ENCODE peak calls at places on chromosomes 12 and 14, in eight cellular contexts. One of them, this sample, is unnamed. For H3K9me3, the result is how much of the 10 kb centered on the place peaks cover.

GRCh38 chr14:98070521-98070920 is 1201.5 kb downstream of the BCL11B start:
- DNase-seq in cardiac muscle cell: no peak
- DNase-seq in Caco-2: no peak
- DNase-seq in transverse colon: no peak
- DNase-seq in upper lobe of right lung: no peak
- DNase-seq in heart left ventricle: no peak
- DNase-seq in psoas muscle: no peak
- DNase-seq in OCI-LY7: no peak
- DNase-seq in this sample: no peak

GRCh38 chr12:56116267-56117081 is at the start of gene RPL41:
- DNase-seq in upper lobe of right lung: peak
- DNase-seq in OCI-LY7: peak
- DNase-seq in heart left ventricle: peak
- DNase-seq in transverse colon: peak
- DNase-seq in Caco-2: peak
- DNase-seq in psoas muscle: peak
- DNase-seq in cardiac muscle cell: peak
- DNase-seq in this sample: peak

GRCh38 chr12:120719496-120720233 is 6.0 kb upstream of the ACADS start:
- DNase-seq in cardiac muscle cell: no peak
- DNase-seq in transverse colon: no peak
- DNase-seq in OCI-LY7: no peak
- DNase-seq in upper lobe of right lung: no peak
- DNase-seq in Caco-2: no peak
- DNase-seq in psoas muscle: no peak
- DNase-seq in heart left ventricle: no peak
- DNase-seq in this sample: peak

GRCh38 chr12:87439990-87440827 is 589.0 kb downstream of the C12orf50 start:
- DNase-seq in heart left ventricle: no peak
- DNase-seq in upper lobe of right lung: no peak
- DNase-seq in cardiac muscle cell: no peak
- DNase-seq in Caco-2: peak
- DNase-seq in psoas muscle: no peak
- DNase-seq in OCI-LY7: no peak
- DNase-seq in transverse colon: peak
- DNase-seq in this sample: peak

GRCh38 chr12:130651188-130651587 is 64.9 kb downstream of the RIMBP2 start:
- DNase-seq in cardiac muscle cell: no peak
- DNase-seq in Caco-2: no peak
- DNase-seq in psoas muscle: no peak
- DNase-seq in upper lobe of right lung: no peak
- DNase-seq in OCI-LY7: no peak
- DNase-seq in transverse colon: no peak
- DNase-seq in heart left ventricle: no peak
- DNase-seq in this sample: no peak

GRCh38 chr14:90288646-90289355 is 32.4 kb downstream of the PSMC1 start:
- DNase-seq in upper lobe of right lung: peak
- DNase-seq in heart left ventricle: peak
- DNase-seq in cardiac muscle cell: peak
- DNase-seq in Caco-2: no peak
- DNase-seq in psoas muscle: no peak
- DNase-seq in OCI-LY7: no peak
- DNase-seq in transverse colon: no peak
- DNase-seq in this sample: no peak

GRCh38 chr14:22887990-22888378 is 5.0 kb downstream of the REM2 start:
- DNase-seq in psoas muscle: no peak
- DNase-seq in upper lobe of right lung: no peak
- DNase-seq in cardiac muscle cell: no peak
- DNase-seq in heart left ventricle: no peak
- DNase-seq in OCI-LY7: peak
- DNase-seq in Caco-2: no peak
- DNase-seq in transverse colon: peak
- DNase-seq in this sample: no peak

GRCh38 chr12:22702690-22703089 is 77.7 kb downstream of the ETNK1 start:
- DNase-seq in OCI-LY7: no peak
- DNase-seq in Caco-2: no peak
- DNase-seq in cardiac muscle cell: no peak
- DNase-seq in heart left ventricle: no peak
- DNase-seq in upper lobe of right lung: no peak
- DNase-seq in psoas muscle: no peak
- DNase-seq in transverse colon: no peak
- DNase-seq in this sample: no peak

GRCh38 chr14:55272922-55273321 is 1.7 kb downstream of the FBXO34 start:
- DNase-seq in OCI-LY7: no peak
- DNase-seq in transverse colon: no peak
- DNase-seq in cardiac muscle cell: no peak
- DNase-seq in upper lobe of right lung: no peak
- DNase-seq in heart left ventricle: no peak
- DNase-seq in Caco-2: no peak
- DNase-seq in psoas muscle: no peak
- DNase-seq in this sample: no peak

GRCh38 chr12:127516467-127516866 is 750.5 kb upstream of the TMEM132C start:
- DNase-seq in Caco-2: no peak
- DNase-seq in OCI-LY7: no peak
- DNase-seq in cardiac muscle cell: no peak
- DNase-seq in transverse colon: no peak
- DNase-seq in psoas muscle: no peak
- DNase-seq in heart left ventricle: no peak
- DNase-seq in upper lobe of right lung: no peak
- DNase-seq in this sample: no peak

GRCh38 chr14:33686218-33686617 is 264.7 kb downstream of the EGLN3 start:
- DNase-seq in transverse colon: no peak
- DNase-seq in psoas muscle: no peak
- DNase-seq in upper lobe of right lung: no peak
- DNase-seq in heart left ventricle: no peak
- DNase-seq in cardiac muscle cell: no peak
- DNase-seq in OCI-LY7: no peak
- DNase-seq in Caco-2: no peak
- DNase-seq in this sample: no peak

GRCh38 chr12:77642246-77642645 is 188.4 kb upstream of the NAV3 start:
- DNase-seq in cardiac muscle cell: no peak
- DNase-seq in upper lobe of right lung: no peak
- DNase-seq in heart left ventricle: no peak
- DNase-seq in Caco-2: no peak
- DNase-seq in OCI-LY7: no peak
- DNase-seq in psoas muscle: no peak
- DNase-seq in transverse colon: no peak
- DNase-seq in this sample: no peak

GRCh38 chr12:78530065-78530765 is 334.4 kb upstream of the SYT1 start:
- DNase-seq in OCI-LY7: no peak
- DNase-seq in cardiac muscle cell: no peak
- DNase-seq in transverse colon: no peak
- DNase-seq in psoas muscle: no peak
- DNase-seq in heart left ventricle: no peak
- DNase-seq in Caco-2: no peak
- DNase-seq in upper lobe of right lung: no peak
- DNase-seq in this sample: no peak

GRCh38 chr12:26298785-26299621 is 103.6 kb downstream of the SSPN start:
- DNase-seq in cardiac muscle cell: peak
- DNase-seq in OCI-LY7: peak
- DNase-seq in heart left ventricle: no peak
- DNase-seq in upper lobe of right lung: no peak
- DNase-seq in Caco-2: no peak
- DNase-seq in psoas muscle: no peak
- DNase-seq in transverse colon: no peak
- DNase-seq in this sample: no peak

GRCh38 chr12:83468988-83469908 is 782.5 kb downstream of the TMTC2 start:
- DNase-seq in upper lobe of right lung: no peak
- DNase-seq in Caco-2: no peak
- DNase-seq in psoas muscle: no peak
- DNase-seq in heart left ventricle: no peak
- DNase-seq in cardiac muscle cell: no peak
- DNase-seq in transverse colon: no peak
- DNase-seq in OCI-LY7: no peak
- DNase-seq in this sample: no peak

DNA sequence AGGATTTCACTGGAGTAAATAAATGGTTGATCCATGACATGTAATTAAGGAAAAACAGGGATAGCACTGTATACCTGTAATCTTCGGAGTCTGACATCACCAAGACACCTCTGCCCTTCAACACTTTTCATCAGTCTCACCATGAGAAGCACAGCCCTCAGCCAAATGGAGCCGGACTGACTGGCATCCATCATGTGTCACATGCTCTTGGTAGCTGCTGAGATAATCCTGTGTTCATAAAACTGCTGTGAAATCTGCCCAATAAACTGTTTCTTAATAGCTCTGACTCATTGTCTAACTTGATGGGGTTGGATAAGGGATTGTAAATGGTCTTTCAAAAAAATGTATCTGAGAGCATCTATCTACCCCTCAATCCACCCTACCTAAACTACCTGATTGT is 33.6 kb downstream of the KCNH5 start:
- DNase-seq in heart left ventricle: no peak
- DNase-seq in Caco-2: no peak
- DNase-seq in cardiac muscle cell: no peak
- DNase-seq in OCI-LY7: no peak
- DNase-seq in upper lobe of right lung: no peak
- DNase-seq in transverse colon: no peak
- DNase-seq in psoas muscle: no peak
- DNase-seq in this sample: no peak
- H3K4me3 ChIP-seq in heart left ventricle: no peak
- H3K4me3 ChIP-seq in Caco-2: no peak
- H3K4me3 ChIP-seq in cardiac muscle cell: no peak
- H3K4me3 ChIP-seq in OCI-LY7: no peak
- H3K4me3 ChIP-seq in upper lobe of right lung: no peak
- H3K4me3 ChIP-seq in transverse colon: no peak
- H3K4me3 ChIP-seq in psoas muscle: no peak
- H3K4me3 ChIP-seq in this sample: no peak

GRCh38 chr12:34236073-34236472 is 213.8 kb downstream of the ALG10 start:
- DNase-seq in OCI-LY7: no peak
- DNase-seq in upper lobe of right lung: no peak
- DNase-seq in Caco-2: no peak
- DNase-seq in heart left ventricle: no peak
- DNase-seq in cardiac muscle cell: no peak
- DNase-seq in psoas muscle: no peak
- DNase-seq in transverse colon: no peak
- DNase-seq in this sample: no peak
- H3K9me3 ChIP-seq in OCI-LY7: under half
- H3K9me3 ChIP-seq in upper lobe of right lung: under half
- H3K9me3 ChIP-seq in Caco-2: under half
- H3K9me3 ChIP-seq in heart left ventricle: under half
- H3K9me3 ChIP-seq in cardiac muscle cell: under half
- H3K9me3 ChIP-seq in psoas muscle: under half
- H3K9me3 ChIP-seq in transverse colon: under half
- H3K9me3 ChIP-seq in this sample: under half

GRCh38 chr12:3035171-3035570 is 42.0 kb upstream of the TSPAN9 start:
- DNase-seq in OCI-LY7: no peak
- DNase-seq in Caco-2: no peak
- DNase-seq in psoas muscle: no peak
- DNase-seq in cardiac muscle cell: peak
- DNase-seq in upper lobe of right lung: no peak
- DNase-seq in heart left ventricle: peak
- DNase-seq in transverse colon: no peak
- DNase-seq in this sample: no peak

GRCh38 chr12:3038166-3038565 is 39.0 kb upstream of the TSPAN9 start:
- DNase-seq in OCI-LY7: no peak
- DNase-seq in cardiac muscle cell: no peak
- DNase-seq in psoas muscle: no peak
- DNase-seq in Caco-2: no peak
- DNase-seq in heart left ventricle: peak
- DNase-seq in transverse colon: no peak
- DNase-seq in upper lobe of right lung: no peak
- DNase-seq in this sample: no peak

GRCh38 chr12:3036901-3037600 is 40.1 kb upstream of the TSPAN9 start:
- DNase-seq in upper lobe of right lung: no peak
- DNase-seq in Caco-2: no peak
- DNase-seq in cardiac muscle cell: no peak
- DNase-seq in heart left ventricle: peak
- DNase-seq in OCI-LY7: no peak
- DNase-seq in transverse colon: no peak
- DNase-seq in psoas muscle: no peak
- DNase-seq in this sample: no peak

GRCh38 chr12:3034067-3034750 is 43.0 kb upstream of the TSPAN9 start:
- DNase-seq in cardiac muscle cell: peak
- DNase-seq in OCI-LY7: peak
- DNase-seq in upper lobe of right lung: peak
- DNase-seq in Caco-2: peak
- DNase-seq in heart left ventricle: peak
- DNase-seq in transverse colon: peak
- DNase-seq in psoas muscle: peak
- DNase-seq in this sample: peak

GRCh38 chr12:3035815-3036702 is 41.1 kb upstream of the TSPAN9 start:
- DNase-seq in heart left ventricle: peak
- DNase-seq in cardiac muscle cell: peak
- DNase-seq in Caco-2: no peak
- DNase-seq in psoas muscle: no peak
- DNase-seq in OCI-LY7: no peak
- DNase-seq in upper lobe of right lung: no peak
- DNase-seq in transverse colon: no peak
- DNase-seq in this sample: no peak
- TF ChIP-seq CTCF in heart left ventricle: no peak
- TF ChIP-seq CTCF in cardiac muscle cell: peak
- TF ChIP-seq CTCF in Caco-2: peak
- TF ChIP-seq CTCF in psoas muscle: no peak
- TF ChIP-seq CTCF in OCI-LY7: peak
- TF ChIP-seq CTCF in upper lobe of right lung: no peak
- TF ChIP-seq CTCF in transverse colon: peak
- TF ChIP-seq CTCF in this sample: no peak

GRCh38 chr12:104519190-104519857 is 62.6 kb downstream of the CHST11 start:
- DNase-seq in cardiac muscle cell: no peak
- DNase-seq in Caco-2: no peak
- DNase-seq in heart left ventricle: no peak
- DNase-seq in psoas muscle: no peak
- DNase-seq in upper lobe of right lung: no peak
- DNase-seq in OCI-LY7: no peak
- DNase-seq in transverse colon: no peak
- DNase-seq in this sample: no peak
- H3K4me3 ChIP-seq in cardiac muscle cell: no peak
- H3K4me3 ChIP-seq in Caco-2: no peak
- H3K4me3 ChIP-seq in heart left ventricle: no peak
- H3K4me3 ChIP-seq in psoas muscle: no peak
- H3K4me3 ChIP-seq in upper lobe of right lung: no peak
- H3K4me3 ChIP-seq in OCI-LY7: no peak
- H3K4me3 ChIP-seq in transverse colon: no peak
- H3K4me3 ChIP-seq in this sample: no peak

GRCh38 chr12:132306885-132307191 is 22.6 kb downstream of the GALNT9 start:
- DNase-seq in Caco-2: no peak
- DNase-seq in OCI-LY7: no peak
- DNase-seq in cardiac muscle cell: no peak
- DNase-seq in heart left ventricle: no peak
- DNase-seq in upper lobe of right lung: no peak
- DNase-seq in transverse colon: no peak
- DNase-seq in psoas muscle: peak
- DNase-seq in this sample: no peak

GRCh38 chr12:132310181-132311040 is 19.0 kb downstream of the GALNT9 start:
- DNase-seq in psoas muscle: peak
- DNase-seq in cardiac muscle cell: no peak
- DNase-seq in OCI-LY7: no peak
- DNase-seq in transverse colon: no peak
- DNase-seq in heart left ventricle: no peak
- DNase-seq in Caco-2: no peak
- DNase-seq in upper lobe of right lung: no peak
- DNase-seq in this sample: no peak

GRCh38 chr12:132308311-132309161 is 20.9 kb downstream of the GALNT9 start:
- DNase-seq in cardiac muscle cell: no peak
- DNase-seq in Caco-2: no peak
- DNase-seq in upper lobe of right lung: no peak
- DNase-seq in transverse colon: no peak
- DNase-seq in heart left ventricle: no peak
- DNase-seq in psoas muscle: peak
- DNase-seq in OCI-LY7: no peak
- DNase-seq in this sample: no peak

GRCh38 chr12:132311201-132311915 is 18.0 kb downstream of the GALNT9 start:
- DNase-seq in cardiac muscle cell: no peak
- DNase-seq in heart left ventricle: no peak
- DNase-seq in OCI-LY7: no peak
- DNase-seq in Caco-2: no peak
- DNase-seq in transverse colon: no peak
- DNase-seq in psoas muscle: peak
- DNase-seq in upper lobe of right lung: no peak
- DNase-seq in this sample: no peak

GRCh38 chr12:132309162-132310086 is 20.0 kb downstream of the GALNT9 start:
- DNase-seq in upper lobe of right lung: no peak
- DNase-seq in transverse colon: no peak
- DNase-seq in heart left ventricle: no peak
- DNase-seq in psoas muscle: peak
- DNase-seq in OCI-LY7: no peak
- DNase-seq in Caco-2: no peak
- DNase-seq in cardiac muscle cell: no peak
- DNase-seq in this sample: no peak
- H3K9me3 ChIP-seq in upper lobe of right lung: under half
- H3K9me3 ChIP-seq in transverse colon: under half
- H3K9me3 ChIP-seq in heart left ventricle: under half
- H3K9me3 ChIP-seq in psoas muscle: under half
- H3K9me3 ChIP-seq in OCI-LY7: under half
- H3K9me3 ChIP-seq in Caco-2: under half
- H3K9me3 ChIP-seq in cardiac muscle cell: under half
- H3K9me3 ChIP-seq in this sample: under half

This sample was measured in colonic mucosa.